ENCODE peak calls at places on chromosome 10, in nine cellular contexts. Y is right atrium auricular region, Z is heart left ventricle, C is Karpas-422, K is lower lobe of right lung, O is SJSA1, E is breast epithelium, S is heart right ventricle, B is Panc1. G is an unnamed sample. For H3K27me3, H3K36me3 and H3K4me1, the result is how much of the 10 kb centered on the place peaks cover.

GRCh38 chr10:131685576-131685975 is 215.2 kb upstream of the PPP2R2D start:
- DNase-seq in O (no peak), Y (no peak), E (no peak), K (no peak), B (no peak), Z (no peak), S (no peak), C (no peak), G (no peak)

GRCh38 chr10:3295501-3296005 is 123.0 kb upstream of the PITRM1 start:
- DNase-seq in O (no peak), K (no peak), Y (no peak), C (no peak), B (no peak), S (no peak), Z (no peak), E (no peak), G (no peak)

GRCh38 chr10:62002753-62003152 is 101.3 kb downstream of the ARID5B start:
- DNase-seq in K (no peak), Z (no peak), B (no peak), S (no peak), C (no peak), Y (no peak), O (no peak), E (no peak), G (no peak)

GRCh38 chr10:91032614-91033248 is 111.8 kb upstream of the ANKRD1 start:
- DNase-seq in E (no peak), Z (peak), S (no peak), K (no peak), O (no peak), Y (peak), B (no peak), C (no peak), G (no peak)

GRCh38 chr10:110872984-110873569 is 1.3 kb downstream of the PDCD4 start:
- DNase-seq in B (no peak), Y (no peak), E (no peak), C (peak), S (no peak), O (no peak), Z (no peak), K (no peak), G (no peak)

GRCh38 chr10:49068209-49068608 is 47.1 kb downstream of the VSTM4 start:
- DNase-seq in E (no peak), O (no peak), K (no peak), C (no peak), Z (no peak), Y (no peak), B (no peak), S (no peak), G (no peak)

GRCh38 chr10:108850138-108850854 is 1073.0 kb downstream of the XPNPEP1 start:
- DNase-seq in S (no peak), Y (no peak), O (no peak), B (no peak), K (no peak), Z (no peak), E (no peak), C (peak), G (no peak)

GRCh38 chr10:25076501-25077197 is 60.2 kb downstream of the THNSL1 start:
- DNase-seq in K (no peak), Z (no peak), O (no peak), S (no peak), Y (no peak), C (no peak), E (no peak), B (no peak), G (no peak)

GRCh38 chr10:35910234-35910633 is 268.1 kb upstream of the FZD8 start:
- DNase-seq in S (no peak), K (no peak), C (no peak), E (no peak), O (peak), B (no peak), Z (no peak), Y (no peak), G (no peak)

GRCh38 chr10:131983780-131984179 is 2.1 kb upstream of the BNIP3 start:
- DNase-seq in S (no peak), B (peak), C (no peak), O (peak), E (peak), K (no peak), Z (no peak), Y (no peak), G (no peak)

GRCh38 chr10:127332631-127333030 is 136.2 kb upstream of the INSYN2A start:
- DNase-seq in K (no peak), E (no peak), O (no peak), Z (no peak), S (no peak), C (no peak), B (no peak), Y (no peak), G (no peak)

GRCh38 chr10:119039161-119039560 is 9.6 kb downstream of the NANOS1 start:
- DNase-seq in K (no peak), S (no peak), Z (no peak), C (no peak), Y (no peak), O (no peak), B (no peak), E (no peak), G (no peak)

GRCh38 chr10:12389154-12389734 is 39.9 kb downstream of the CAMK1D start:
- DNase-seq in B (no peak), C (no peak), O (no peak), K (peak), Y (peak), E (peak), S (no peak), Z (peak), G (peak)

GRCh38 chr10:85936180-85936579 is 430.4 kb downstream of the GRID1 start:
- DNase-seq in C (no peak), S (no peak), E (no peak), K (no peak), Y (no peak), B (no peak), Z (no peak), O (no peak), G (no peak)

GRCh38 chr10:59176241-59177030 is at the start of gene PHYHIPL:
- DNase-seq in K (peak), Z (no peak), B (no peak), Y (no peak), S (no peak), C (no peak), O (no peak), E (no peak), G (peak)

GRCh38 chr10:29130190-29130673 is 158.6 kb upstream of the LYZL1 start:
- DNase-seq in C (peak), Y (no peak), K (no peak), Z (no peak), E (no peak), O (peak), S (no peak), B (no peak), G (no peak)

GRCh38 chr10:114526497-114527238 is 122.4 kb upstream of the AFAP1L2 start:
- DNase-seq in B (no peak), O (peak), K (peak), S (peak), E (peak), Z (peak), Y (peak), C (peak), G (peak)

GRCh38 chr10:121613456-121613855 is 15.2 kb upstream of the FGFR2 start:
- DNase-seq in Y (no peak), O (no peak), E (no peak), K (no peak), B (no peak), C (no peak), Z (no peak), S (no peak), G (no peak)

GRCh38 chr10:121609426-121610380 is 11.5 kb upstream of the FGFR2 start:
- DNase-seq in B (no peak), S (no peak), K (no peak), E (no peak), Z (no peak), C (no peak), O (no peak), Y (no peak), G (no peak)

GRCh38 chr10:121608669-121609190 is 10.5 kb upstream of the FGFR2 start:
- DNase-seq in S (peak), B (no peak), Y (no peak), K (peak), O (peak), C (peak), Z (peak), E (peak), G (no peak)

GRCh38 chr10:121610798-121611325 is 12.6 kb upstream of the FGFR2 start:
- DNase-seq in C (no peak), O (no peak), E (no peak), S (no peak), B (no peak), K (no peak), Z (no peak), Y (no peak), G (no peak)

DNA sequence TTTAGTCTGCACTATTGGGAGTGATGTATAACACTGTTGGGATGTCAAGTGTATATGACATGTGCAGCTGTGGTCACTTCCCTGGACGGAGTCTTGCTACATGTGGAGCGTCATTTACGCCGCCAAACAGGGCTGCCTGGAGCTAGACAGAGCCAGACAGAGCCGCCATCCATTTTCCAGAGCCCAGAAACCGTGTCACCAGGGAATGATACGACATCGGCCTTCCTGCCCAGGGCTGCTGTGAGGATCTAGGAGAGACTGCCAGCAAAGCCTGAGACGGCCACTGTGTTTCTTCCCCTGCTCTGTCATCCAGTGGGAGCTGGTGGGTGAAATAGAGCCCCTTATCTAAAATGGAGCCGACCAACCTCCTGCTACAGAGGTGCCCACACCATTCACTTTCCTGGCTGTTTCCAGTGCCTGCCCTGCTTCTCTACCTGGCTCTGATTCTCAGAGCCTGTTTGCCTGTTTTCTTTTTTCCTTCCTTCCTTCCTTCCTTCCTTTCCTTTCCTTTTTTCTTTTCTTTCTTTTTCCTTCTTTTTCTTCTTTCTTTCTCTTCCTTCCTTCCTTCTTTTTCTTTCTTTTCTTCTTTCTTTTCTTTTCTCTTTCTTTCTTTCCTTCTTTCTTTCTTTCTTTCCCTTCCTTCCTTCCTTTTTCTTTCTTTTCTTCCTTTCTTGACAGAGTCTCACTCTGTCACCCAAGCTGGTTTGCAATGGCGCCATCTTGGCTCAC is 13.4 kb upstream of the FGFR2 start:
- DNase-seq in B (no peak), S (no peak), E (no peak), K (no peak), Y (no peak), C (no peak), Z (no peak), O (no peak), G (no peak)
- H3K27me3 ChIP-seq in B (under half), S (under half), E (under half), K (under half), Y (under half), C (under half), Z (under half), O (under half), G (under half)

DNA sequence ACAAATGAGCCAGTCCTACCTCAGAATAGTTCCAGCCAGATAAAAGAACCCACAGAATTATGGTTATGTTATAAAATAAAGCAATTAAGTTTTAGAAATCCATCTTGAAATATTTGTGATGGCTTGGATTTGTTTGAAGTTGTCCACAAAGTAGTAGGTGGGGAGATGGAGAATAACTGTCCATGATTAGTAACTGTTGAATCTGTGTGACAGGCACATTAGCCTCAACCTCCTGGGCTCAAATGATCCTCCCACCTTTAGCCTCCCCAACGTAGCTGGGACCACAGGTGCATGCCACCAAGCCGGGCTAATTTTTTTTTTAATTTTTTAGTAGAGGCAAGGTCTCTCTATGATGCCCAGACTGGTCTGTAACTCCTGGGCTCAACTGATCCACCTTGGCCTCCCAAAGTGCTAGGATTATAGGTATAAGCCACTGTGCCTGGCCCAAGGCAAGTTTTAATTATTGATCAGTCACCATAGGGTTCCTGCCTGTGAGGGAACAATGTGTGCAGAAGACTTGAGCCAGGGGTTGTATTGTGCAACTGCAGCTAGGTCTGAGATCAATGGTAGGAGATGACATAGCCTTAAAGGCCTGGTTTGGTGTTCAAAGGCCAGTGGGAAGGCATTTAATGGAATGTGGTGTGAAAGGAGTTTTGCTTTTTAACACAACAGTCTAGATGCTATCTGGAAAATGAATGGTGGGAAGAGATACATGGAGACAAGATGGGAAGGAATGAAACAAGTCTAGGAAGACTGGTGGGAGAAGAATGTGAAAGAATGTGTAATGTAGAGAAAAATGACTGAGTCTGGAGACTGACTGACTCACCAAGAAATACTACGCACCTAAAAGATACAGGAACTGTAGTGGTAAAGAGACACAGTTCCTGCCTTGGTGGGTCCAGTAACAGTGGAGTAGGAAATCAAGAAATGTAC is 9.8 kb downstream of the HNRNPF start:
- DNase-seq in S (no peak), K (no peak), C (peak), Y (no peak), O (peak), E (no peak), Z (no peak), B (no peak), G (no peak)
- H3K36me3 ChIP-seq in S (half or more), K (under half), C (under half), Y (under half), O (half or more), E (under half), Z (under half), B (under half), G (under half)

DNA sequence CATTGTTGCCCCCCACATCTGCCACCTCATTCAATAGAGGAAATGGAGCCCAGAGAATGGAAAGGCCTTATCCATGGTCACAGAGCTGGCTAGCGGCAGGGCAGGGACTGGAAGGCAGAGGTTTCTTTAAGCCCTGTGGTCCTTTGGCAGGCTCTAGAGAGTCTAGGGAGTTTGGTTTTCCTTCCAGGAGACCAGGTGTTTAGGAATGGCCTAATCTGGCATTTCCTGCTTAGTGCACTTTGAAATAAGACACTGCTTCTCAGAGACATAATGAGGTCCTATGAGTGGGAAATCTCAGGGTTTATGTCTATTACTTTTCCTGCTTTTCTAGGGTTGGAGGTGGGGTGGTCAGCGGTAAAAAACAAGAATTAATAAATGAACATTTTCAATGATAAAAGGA is 6.1 kb downstream of the MARVELD1 start:
- DNase-seq in C (no peak), Y (no peak), E (no peak), K (no peak), Z (no peak), O (no peak), S (no peak), B (no peak), G (no peak)
- H3K4me1 ChIP-seq in C (under half), Y (under half), E (under half), K (under half), Z (under half), O (under half), S (under half), B (under half), G (under half)

GRCh38 chr10:100868391-100868790 is 44.4 kb upstream of the SLF2 start:
- DNase-seq in K (no peak), B (no peak), Z (no peak), S (no peak), O (no peak), Y (no peak), E (peak), C (no peak), G (no peak)
- H3K27me3 ChIP-seq in K (under half), B (under half), Z (under half), S (under half), O (under half), Y (under half), E (under half), C (under half), G (under half)

GRCh38 chr10:103640436-103641181 is 147.1 kb downstream of the NEURL1 start:
- DNase-seq in O (no peak), Z (peak), B (no peak), K (no peak), Y (no peak), C (no peak), S (no peak), E (no peak), G (no peak)
- H3K36me3 ChIP-seq in O (under half), Z (under half), B (under half), K (under half), Y (under half), C (under half), S (under half), E (under half), G (under half)

DNA sequence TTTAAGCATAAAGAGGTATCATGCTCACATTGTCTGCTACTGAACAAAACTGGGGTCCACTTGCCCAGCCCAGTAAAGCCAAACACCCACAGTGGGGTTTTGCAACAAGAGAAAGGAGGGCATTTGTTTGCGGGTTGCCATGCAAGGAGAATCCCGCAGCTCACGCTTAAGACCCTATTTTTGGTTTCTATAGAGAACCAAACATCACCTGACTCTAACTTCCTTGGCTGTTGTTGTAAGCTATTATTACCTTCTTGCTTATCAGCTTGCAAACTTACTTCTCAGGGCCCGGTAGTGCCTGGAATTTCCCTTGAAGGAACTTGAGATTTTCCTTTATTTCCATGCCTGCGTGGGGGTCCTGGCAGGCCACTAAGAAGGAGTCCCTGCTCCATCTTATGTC is 20.7 kb downstream of the IFIT3 start:
- DNase-seq in Y (no peak), O (no peak), Z (no peak), K (no peak), S (no peak), B (no peak), C (no peak), E (no peak), G (no peak)
- H3K4me1 ChIP-seq in Y (half or more), O (under half), Z (under half), K (half or more), S (half or more), B (under half), C (under half), E (under half), G (under half)

GRCh38 chr10:70906953-70907618 is 18.7 kb upstream of the PCBD1 start:
- DNase-seq in S (no peak), C (no peak), K (peak), O (no peak), Y (no peak), B (no peak), E (no peak), Z (no peak), G (peak)

GRCh38 chr10:70907619-70908425 is 19.5 kb upstream of the PCBD1 start:
- DNase-seq in S (no peak), K (no peak), Y (no peak), Z (no peak), O (no peak), E (no peak), B (no peak), C (no peak), G (peak)

GRCh38 chr10:70905071-70906021 is 17.0 kb upstream of the PCBD1 start:
- DNase-seq in E (peak), Z (no peak), C (no peak), B (no peak), O (no peak), S (no peak), Y (no peak), K (peak), G (no peak)

GRCh38 chr10:70908426-70909296 is 20.3 kb upstream of the PCBD1 start:
- DNase-seq in Z (no peak), B (no peak), E (no peak), Y (no peak), K (peak), S (no peak), C (no peak), O (no peak), G (peak)

GRCh38 chr10:70906031-70906804 is 17.9 kb upstream of the PCBD1 start:
- DNase-seq in C (no peak), S (no peak), O (no peak), E (no peak), K (peak), Z (no peak), Y (no peak), B (no peak), G (no peak)
- H3K27me3 ChIP-seq in C (under half), S (under half), O (under half), E (under half), K (under half), Z (under half), Y (under half), B (under half), G (under half)

GRCh38 chr10:71618598-71618997 is 101.0 kb downstream of the C10orf105 start:
- DNase-seq in S (no peak), B (no peak), Z (no peak), Y (no peak), E (no peak), C (no peak), K (no peak), O (no peak), G (no peak)
- H3K36me3 ChIP-seq in S (under half), B (under half), Z (under half), Y (under half), E (under half), C (under half), K (under half), O (under half), G (under half)

G was measured in aorta.